ENCODE peak calls at places on chromosomes 3 and 15, in seven cellular contexts. E is mesendoderm, J is kidney, O is IMR-90, V is body of pancreas, U is stomach, K is GM23248. Y is an unnamed sample.
A peak's percentile ranks its signal among the peaks of the same experiment; 100 is the strongest.

GRCh38 chr3:111485086-111485485 is 56.9 kb upstream of the CD96 start:
- DNase-seq in J (no peak), O (no peak), E (no peak), K (no peak), U (no peak), V (no peak), Y (no peak)

GRCh38 chr3:52887166-52887565 is 10.2 kb downstream of the STIMATE start:
- DNase-seq in E (no peak), O (no peak), V (no peak), U (no peak), K (no peak), J (no peak), Y (no peak)

GRCh38 chr15:45386420-45386819 is 8.1 kb upstream of the GATM start:
- DNase-seq in J (no peak), K (no peak), O (no peak), E (no peak), U (no peak), V (peak; percentile 81), Y (no peak)

GRCh38 chr3:53513556-53514190 is 19.3 kb downstream of the CACNA1D start:
- DNase-seq in J (no peak), K (no peak), V (no peak), E (no peak), U (no peak), O (no peak), Y (no peak)

GRCh38 chr3:138186803-138187295 is 252 bp upstream of the ARMC8 start:
- DNase-seq in K (peak; percentile 94), J (peak; percentile 95), E (no peak), V (peak; percentile 94), O (peak; percentile 83), U (peak; percentile 93), Y (peak; percentile 94)

GRCh38 chr3:123347205-123347604 is 101.7 kb downstream of the ADCY5 start:
- DNase-seq in O (no peak), U (no peak), V (no peak), E (no peak), K (no peak), J (no peak), Y (no peak)

GRCh38 chr3:70040386-70040785 is 40.9 kb downstream of the SAMMSON start:
- DNase-seq in E (peak; percentile 21), O (no peak), U (no peak), K (no peak), V (no peak), J (no peak), Y (no peak)

GRCh38 chr15:97993310-97993738 is 32.8 kb downstream of the ARRDC4 start:
- DNase-seq in V (no peak), O (no peak), J (no peak), E (no peak), K (peak; percentile 38), U (no peak), Y (no peak)

GRCh38 chr3:61979645-61980430 is 393.5 kb downstream of the FEZF2 start:
- DNase-seq in O (no peak), E (no peak), K (peak; percentile 28), J (no peak), U (no peak), V (no peak), Y (no peak)

GRCh38 chr3:128787256-128788253 is 61.6 kb downstream of the RAB7A start:
- DNase-seq in V (no peak), E (peak; percentile 71), K (peak; percentile 55), O (peak; percentile 53), J (no peak), U (no peak), Y (peak; percentile 36)

GRCh38 chr3:128784228-128784627 is 58.2 kb downstream of the RAB7A start:
- DNase-seq in E (peak; percentile 81), O (no peak), V (no peak), U (no peak), J (no peak), K (no peak), Y (no peak)

GRCh38 chr3:128786434-128787020 is 60.5 kb downstream of the RAB7A start:
- DNase-seq in K (peak; percentile 52), J (no peak), E (no peak), U (no peak), V (no peak), O (peak; percentile 30), Y (no peak)

GRCh38 chr3:128784843-128785242 is 58.9 kb downstream of the RAB7A start:
- DNase-seq in O (no peak), J (no peak), V (no peak), U (no peak), K (no peak), E (no peak), Y (no peak)

DNA sequence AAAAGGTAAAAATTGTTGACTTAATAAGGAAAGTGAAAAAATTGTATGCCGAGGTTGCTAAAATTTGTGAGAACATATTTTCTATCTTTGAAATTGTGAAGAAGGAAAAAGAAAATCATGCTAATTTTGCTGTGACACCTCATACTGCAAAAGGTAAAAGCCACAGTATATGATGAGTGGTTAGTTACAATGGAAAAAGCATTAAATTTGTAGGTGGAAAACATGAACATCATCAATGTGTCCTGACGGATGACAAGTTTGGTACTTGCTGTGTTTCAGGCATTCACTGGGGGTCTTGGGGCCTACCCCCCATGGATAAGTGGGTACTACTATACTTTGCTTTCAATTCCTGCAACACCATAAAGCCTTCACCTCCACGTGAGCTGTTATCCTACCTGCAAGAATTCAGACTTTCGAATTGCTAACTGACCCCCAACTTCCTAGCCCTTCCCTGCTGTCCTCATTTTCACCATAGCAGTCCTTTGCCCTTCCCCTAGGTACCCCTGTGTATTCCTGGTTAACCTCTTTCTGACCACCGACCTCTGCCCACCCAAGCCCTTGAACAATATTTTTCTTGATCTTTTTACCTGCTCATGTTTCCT is 62.4 kb downstream of the RAB7A start:
- DNase-seq in V (no peak), E (no peak), O (no peak), K (no peak), U (no peak), J (no peak), Y (no peak)
- H3K4me1 ChIP-seq in V (peaks cover 15% of the 10 kb centered on the region), E (peaks cover 3% of the 10 kb centered on the region), O (peaks cover 17% of the 10 kb centered on the region), K (peaks cover 25% of the 10 kb centered on the region), U (peaks cover 83% of the 10 kb centered on the region), J (peaks cover 11% of the 10 kb centered on the region), Y (peaks cover 14% of the 10 kb centered on the region)

DNA sequence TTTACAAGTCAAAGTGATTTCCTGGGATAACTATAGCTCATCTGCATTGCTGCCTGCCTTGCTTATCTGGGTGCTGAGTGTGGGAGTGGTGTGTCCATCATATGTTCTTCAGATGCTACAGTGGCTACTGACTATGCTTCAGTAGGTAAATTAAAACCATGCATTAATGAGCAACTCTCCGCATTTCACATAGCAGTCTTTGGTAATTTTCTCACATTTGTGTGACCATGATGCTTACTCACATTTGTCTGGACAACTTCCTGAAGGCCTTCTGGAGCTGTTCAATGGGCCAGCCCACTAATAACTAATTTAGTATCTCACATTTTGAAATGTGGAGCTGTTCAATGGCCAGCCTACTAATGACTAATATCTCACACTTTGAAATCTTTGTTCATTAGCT is 23.4 kb downstream of the RHOA start:
- DNase-seq in O (no peak), E (no peak), K (peak; percentile 37), U (no peak), V (no peak), J (no peak), Y (no peak)
- H3K4me1 ChIP-seq in O (peaks cover 10% of the 10 kb centered on the region), E (no peaks in the 10 kb centered on the region), K (peaks cover 10% of the 10 kb centered on the region), U (peaks cover 80% of the 10 kb centered on the region), V (peaks cover 9% of the 10 kb centered on the region), J (peaks cover 2% of the 10 kb centered on the region), Y (no peaks in the 10 kb centered on the region)

GRCh38 chr15:88646088-88646405 is 7.2 kb downstream of the ISG20 start:
- DNase-seq in V (no peak), O (no peak), K (no peak), E (no peak), U (no peak), J (no peak), Y (no peak)

GRCh38 chr15:88649286-88649733 is 10.5 kb downstream of the ISG20 start:
- DNase-seq in K (peak; percentile 82), V (no peak), U (peak; percentile 53), J (peak; percentile 80), E (peak; percentile 63), O (peak; percentile 99), Y (peak; percentile 52)

GRCh38 chr15:88648357-88649214 is 9.8 kb downstream of the ISG20 start:
- DNase-seq in K (peak; percentile 36), O (peak; percentile 46), E (no peak), J (peak; percentile 72), U (peak; percentile 79), V (peak; percentile 69), Y (peak; percentile 73)

GRCh38 chr15:88646951-88647350 is 8.1 kb downstream of the ISG20 start:
- DNase-seq in O (no peak), U (peak; percentile 22), K (no peak), V (no peak), J (no peak), E (no peak), Y (no peak)

GRCh38 chr15:88647362-88648105 is 8.7 kb downstream of the ISG20 start:
- DNase-seq in V (peak; percentile 83), K (no peak), O (no peak), E (no peak), U (peak; percentile 87), J (no peak), Y (peak; percentile 50)
- H3K4me1 ChIP-seq in V (peaks cover 38% of the 10 kb centered on the region), K (peaks cover 8% of the 10 kb centered on the region), O (peaks cover 15% of the 10 kb centered on the region), E (no peaks in the 10 kb centered on the region), U (peaks cover 56% of the 10 kb centered on the region), J (peaks cover 5% of the 10 kb centered on the region), Y (peaks cover 12% of the 10 kb centered on the region)

GRCh38 chr3:4743371-4743770 is 235.9 kb upstream of the BHLHE40 start:
- DNase-seq in U (no peak), V (no peak), K (no peak), E (no peak), O (no peak), J (no peak), Y (no peak)
- H3K4me1 ChIP-seq in U (peaks cover 52% of the 10 kb centered on the region), V (peaks cover 26% of the 10 kb centered on the region), K (peaks cover 47% of the 10 kb centered on the region), E (no peaks in the 10 kb centered on the region), O (peaks cover 23% of the 10 kb centered on the region), J (peaks cover 19% of the 10 kb centered on the region), Y (peaks cover 19% of the 10 kb centered on the region)

Y was measured in transverse colon.